ENCODE peak calls at places on chromosomes 4 and X, in four cellular contexts. One of them, this sample, is unnamed.

GRCh38 chr4:72899214-72899613 is 170.3 kb downstream of the COX18 start:
- DNase-seq in NCI-H1417: no peak
- DNase-seq in aorta: no peak
- DNase-seq in hypothalamus: no peak
- DNase-seq in this sample: no peak

GRCh38 chr4:4533461-4534169 is 8.2 kb downstream of the STX18 start:
- DNase-seq in NCI-H1417: no peak
- DNase-seq in aorta: no peak
- DNase-seq in hypothalamus: no peak
- DNase-seq in this sample: no peak

GRCh38 chr4:73684097-73684496 is 56.3 kb upstream of the CXCL8 start:
- DNase-seq in NCI-H1417: no peak
- DNase-seq in hypothalamus: no peak
- DNase-seq in aorta: no peak
- DNase-seq in this sample: no peak

GRCh38 chr4:185142911-185143595 is at the start of gene SLC25A4:
- DNase-seq in NCI-H1417: peak
- DNase-seq in hypothalamus: peak
- DNase-seq in aorta: peak
- DNase-seq in this sample: peak

GRCh38 chr4:137310156-137310555 is 222.1 kb downstream of the PCDH18 start:
- DNase-seq in NCI-H1417: no peak
- DNase-seq in hypothalamus: no peak
- DNase-seq in aorta: no peak
- DNase-seq in this sample: no peak

GRCh38 chr4:124941267-124941666 is 228.7 kb upstream of the ANKRD50 start:
- DNase-seq in aorta: no peak
- DNase-seq in NCI-H1417: no peak
- DNase-seq in hypothalamus: no peak
- DNase-seq in this sample: no peak

GRCh38 chrX:9562851-9563250 is 98.0 kb downstream of the TBL1X start:
- DNase-seq in NCI-H1417: no peak
- DNase-seq in hypothalamus: no peak
- DNase-seq in aorta: no peak
- DNase-seq in this sample: peak

GRCh38 chrX:111131572-111131971 is 35.6 kb downstream of the PAK3 start:
- DNase-seq in aorta: no peak
- DNase-seq in hypothalamus: no peak
- DNase-seq in NCI-H1417: no peak
- DNase-seq in this sample: no peak

GRCh38 chr4:139453041-139453370 is 915 bp upstream of the RAB33B start:
- DNase-seq in hypothalamus: no peak
- DNase-seq in NCI-H1417: peak
- DNase-seq in aorta: no peak
- DNase-seq in this sample: no peak